ENCODE peak calls at places on chromosome 1, in five cellular contexts. X is stimulated activated CD8-positive, alpha-beta memory T cell treated with anti-CD3 and anti-CD28 coated beads, Interleukin-4, amount 100 ng/mL, for 4 hours; M is H9; Y is NCI-H1417; P is IMR-90. T is an unnamed sample.

GRCh38 chr1:221039616-221040015 is 160.4 kb downstream of the HLX start:
- DNase-seq in X (no peak), M (no peak), P (peak), Y (no peak), T (peak)

GRCh38 chr1:17676387-17677060 is 78.6 kb upstream of the ACTL8 start:
- DNase-seq in X (no peak), Y (no peak), P (no peak), M (no peak), T (no peak)

GRCh38 chr1:215405211-215405610 is 161.9 kb upstream of the KCTD3 start:
- DNase-seq in Y (no peak), P (peak), X (no peak), M (no peak), T (no peak)

GRCh38 chr1:66327582-66327981 is 206.4 kb upstream of the SGIP1 start:
- DNase-seq in M (no peak), X (no peak), P (no peak), Y (no peak), T (no peak)

GRCh38 chr1:19710825-19711611 is 46.3 kb downstream of the HTR6 start:
- DNase-seq in P (no peak), Y (no peak), M (no peak), X (no peak), T (no peak)

GRCh38 chr1:996851-997727 is 2.8 kb downstream of the HES4 start:
- DNase-seq in M (peak), X (no peak), Y (no peak), P (no peak), T (peak)

GRCh38 chr1:184118051-184118450 is 66.5 kb downstream of the TSEN15 start:
- DNase-seq in P (peak), X (no peak), Y (no peak), M (no peak), T (no peak)

GRCh38 chr1:8943516-8943896 is 2.2 kb upstream of the CA6 start:
- DNase-seq in Y (no peak), M (peak), P (no peak), X (no peak), T (peak)

GRCh38 chr1:207224666-207225065 is 96.8 kb upstream of the CD55 start:
- DNase-seq in Y (no peak), P (no peak), M (no peak), X (no peak), T (no peak)

T was measured in GM23338.